ENCODE peak calls at places on chromosomes 12 and 14, in five cellular contexts. Z is mucosa of descending colon, R is mammary epithelial cell, K is bronchial epithelial cell, B is HFFc6. V is an unnamed sample.

GRCh38 chr14:51523243-51523642 is 128.5 kb upstream of the FRMD6 start:
- DNase-seq in Z (no peak), R (no peak), K (no peak), B (no peak), V (no peak)

GRCh38 chr14:102786758-102787157 is 9.5 kb downstream of the TRAF3 start:
- DNase-seq in Z (no peak), R (no peak), K (peak; percentile 67), B (no peak), V (no peak)

GRCh38 chr12:75819512-75819911 is 212.1 kb downstream of the PHLDA1 start:
- DNase-seq in Z (no peak), R (no peak), K (no peak), B (no peak), V (no peak)

GRCh38 chr14:51014086-51014485 is 69.8 kb upstream of the PYGL start:
- DNase-seq in Z (no peak), R (no peak), K (peak; percentile 36), B (peak; percentile 20), V (no peak)

GRCh38 chr12:67271976-67272375 is 2.8 kb downstream of the CAND1 start:
- DNase-seq in Z (no peak), R (no peak), K (no peak), B (peak; percentile 25), V (no peak)

GRCh38 chr12:89439946-89440345 is 84.7 kb downstream of the GALNT4 start:
- DNase-seq in Z (no peak), R (peak; percentile 60), K (peak; percentile 49), B (peak; percentile 55), V (no peak)

GRCh38 chr12:19960527-19960926 is 407.8 kb upstream of the PDE3A start:
- DNase-seq in Z (no peak), R (no peak), K (no peak), B (no peak), V (no peak)

GRCh38 chr12:25459541-25459951 is 93.5 kb downstream of the LMNTD1 start:
- DNase-seq in Z (no peak), R (no peak), K (no peak), B (no peak), V (no peak)

GRCh38 chr12:108854055-108854452 is 3.3 kb downstream of the SSH1 start:
- DNase-seq in Z (no peak), R (peak; percentile 82), K (peak; percentile 74), B (peak; percentile 92), V (no peak)

GRCh38 chr12:81257952-81258551 is 180.2 kb downstream of the ACSS3 start:
- DNase-seq in Z (no peak), R (peak; percentile 26), K (peak; percentile 49), B (peak; percentile 56), V (no peak)

GRCh38 chr12:103881261-103881660 is 40.2 kb upstream of the NT5DC3 start:
- DNase-seq in Z (no peak), R (no peak), K (no peak), B (no peak), V (no peak)

GRCh38 chr12:131357152-131357747 is 353.6 kb upstream of the SFSWAP start:
- DNase-seq in Z (no peak), R (no peak), K (no peak), B (no peak), V (no peak)

GRCh38 chr12:131210506-131211278 is 257.0 kb downstream of the ADGRD1 start:
- DNase-seq in Z (peak; percentile 9), R (no peak), K (no peak), B (no peak), V (no peak)

GRCh38 chr14:101721951-101722661 is 39.4 kb upstream of the PPP2R5C start:
- DNase-seq in Z (peak; percentile 71), R (peak; percentile 85), K (no peak), B (peak; percentile 88), V (no peak)

GRCh38 chr14:106511411-106512198 is 985.2 kb downstream of the TMEM121 start:
- DNase-seq in Z (no peak), R (no peak), K (no peak), B (no peak), V (no peak)

GRCh38 chr12:64323476-64324225 is 66.9 kb downstream of the C12orf56 start:
- DNase-seq in Z (no peak), R (no peak), K (peak; percentile 10), B (no peak), V (no peak)

GRCh38 chr14:48526307-48526706 is 850.9 kb upstream of the MDGA2 start:
- DNase-seq in Z (no peak), R (no peak), K (no peak), B (no peak), V (no peak)

GRCh38 chr14:51310453-51311074 is 70.5 kb downstream of the TMX1 start:
- DNase-seq in Z (no peak), R (no peak), K (no peak), B (peak; percentile 57), V (no peak)

GRCh38 chr12:24895612-24896011 is 53.3 kb downstream of the BCAT1 start:
- DNase-seq in Z (no peak), R (no peak), K (no peak), B (no peak), V (no peak)

GRCh38 chr12:9741726-9742125 is 8.8 kb upstream of the CLECL1 start:
- DNase-seq in Z (no peak), R (no peak), K (no peak), B (no peak), V (no peak)

GRCh38 chr14:100446572-100446971 is 123.4 kb downstream of the SLC25A47 start:
- DNase-seq in Z (no peak), R (no peak), K (no peak), B (no peak), V (peak; percentile 48)

GRCh38 chr14:38866461-38866860 is 236.6 kb downstream of the SEC23A start:
- DNase-seq in Z (no peak), R (no peak), K (no peak), B (no peak), V (no peak)

GRCh38 chr12:119693006-119693405 is 25.1 kb downstream of the PRKAB1 start:
- DNase-seq in Z (no peak), R (peak; percentile 17), K (peak; percentile 24), B (peak; percentile 98), V (no peak)

GRCh38 chr12:107447336-107447735 is 238.3 kb upstream of the PWP1 start:
- DNase-seq in Z (no peak), R (peak; percentile 57), K (peak; percentile 60), B (no peak), V (no peak)

GRCh38 chr14:56197150-56197549 is 78.9 kb downstream of the PELI2 start:
- DNase-seq in Z (no peak), R (no peak), K (no peak), B (no peak), V (peak; percentile 5)

GRCh38 chr12:12387521-12387920 is 30.6 kb downstream of the BORCS5 start:
- DNase-seq in Z (no peak), R (peak; percentile 58), K (peak; percentile 71), B (peak; percentile 55), V (no peak)

GRCh38 chr14:95385701-95386100 is 66.0 kb upstream of the CLMN start:
- DNase-seq in Z (no peak), R (no peak), K (no peak), B (no peak), V (no peak)

GRCh38 chr12:130796985-130797686 is 41.9 kb downstream of the STX2 start:
- DNase-seq in Z (no peak), R (no peak), K (no peak), B (no peak), V (no peak)

GRCh38 chr12:97716356-97716755 is 253.8 kb downstream of the RMST start:
- DNase-seq in Z (no peak), R (peak; percentile 19), K (peak; percentile 26), B (no peak), V (no peak)

GRCh38 chr12:90690120-90690519 is 264.9 kb downstream of the CCER1 start:
- DNase-seq in Z (no peak), R (no peak), K (no peak), B (no peak), V (no peak)

GRCh38 chr12:90695415-90695814 is 259.6 kb downstream of the CCER1 start:
- DNase-seq in Z (no peak), R (no peak), K (peak; percentile 37), B (no peak), V (no peak)
- TF ChIP-seq CTCF in Z (no peak), R (peak; percentile 50), K (peak; percentile 11), B (peak; percentile 26), V (peak; percentile 53)

GRCh38 chr12:62600038-62600437 is 133.4 kb downstream of the MON2 start:
- DNase-seq in Z (no peak), R (no peak), K (no peak), B (peak; percentile 15), V (no peak)
- TF ChIP-seq CTCF in Z (no peak), R (peak; percentile 21), K (peak; percentile 2), B (peak; percentile 68), V (peak; percentile 30)

DNA sequence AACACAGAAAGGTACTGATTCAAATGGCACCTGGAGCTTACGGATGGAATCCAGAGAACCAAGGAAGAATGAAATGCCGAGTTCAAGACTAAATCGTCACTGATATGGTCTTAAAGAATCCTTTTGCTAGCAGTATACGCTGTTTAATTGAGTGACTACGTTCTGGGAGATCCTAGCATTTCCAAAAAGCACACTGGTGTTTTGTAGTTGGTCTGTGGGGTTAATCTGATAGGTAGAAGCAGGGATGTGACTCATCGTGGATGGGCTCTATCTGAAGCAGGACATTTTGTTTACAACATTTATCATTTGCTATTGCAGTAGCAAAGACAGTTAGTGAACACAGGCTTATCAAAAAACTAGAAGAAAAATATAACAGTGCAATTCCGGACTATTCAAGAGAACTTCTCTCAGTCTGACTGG is 169.2 kb upstream of the HMGA2 start:
- DNase-seq in Z (no peak), R (no peak), K (no peak), B (no peak), V (no peak)
- TF ChIP-seq CTCF in Z (no peak), R (no peak), K (no peak), B (no peak), V (no peak)

GRCh38 chr12:128823216-128823915 is 392 bp downstream of the SLC15A4 start:
- DNase-seq in Z (peak; percentile 75), R (peak; percentile 48), K (peak; percentile 7), B (no peak), V (no peak)

GRCh38 chr12:128820723-128821432 is 2.9 kb downstream of the SLC15A4 start:
- DNase-seq in Z (peak; percentile 38), R (no peak), K (no peak), B (no peak), V (no peak)

GRCh38 chr12:128825845-128826244 is 2.1 kb upstream of the SLC15A4 start:
- DNase-seq in Z (no peak), R (no peak), K (no peak), B (no peak), V (no peak)

GRCh38 chr12:128827724-128828123 is 4.0 kb upstream of the SLC15A4 start:
- DNase-seq in Z (no peak), R (no peak), K (no peak), B (no peak), V (no peak)

DNA sequence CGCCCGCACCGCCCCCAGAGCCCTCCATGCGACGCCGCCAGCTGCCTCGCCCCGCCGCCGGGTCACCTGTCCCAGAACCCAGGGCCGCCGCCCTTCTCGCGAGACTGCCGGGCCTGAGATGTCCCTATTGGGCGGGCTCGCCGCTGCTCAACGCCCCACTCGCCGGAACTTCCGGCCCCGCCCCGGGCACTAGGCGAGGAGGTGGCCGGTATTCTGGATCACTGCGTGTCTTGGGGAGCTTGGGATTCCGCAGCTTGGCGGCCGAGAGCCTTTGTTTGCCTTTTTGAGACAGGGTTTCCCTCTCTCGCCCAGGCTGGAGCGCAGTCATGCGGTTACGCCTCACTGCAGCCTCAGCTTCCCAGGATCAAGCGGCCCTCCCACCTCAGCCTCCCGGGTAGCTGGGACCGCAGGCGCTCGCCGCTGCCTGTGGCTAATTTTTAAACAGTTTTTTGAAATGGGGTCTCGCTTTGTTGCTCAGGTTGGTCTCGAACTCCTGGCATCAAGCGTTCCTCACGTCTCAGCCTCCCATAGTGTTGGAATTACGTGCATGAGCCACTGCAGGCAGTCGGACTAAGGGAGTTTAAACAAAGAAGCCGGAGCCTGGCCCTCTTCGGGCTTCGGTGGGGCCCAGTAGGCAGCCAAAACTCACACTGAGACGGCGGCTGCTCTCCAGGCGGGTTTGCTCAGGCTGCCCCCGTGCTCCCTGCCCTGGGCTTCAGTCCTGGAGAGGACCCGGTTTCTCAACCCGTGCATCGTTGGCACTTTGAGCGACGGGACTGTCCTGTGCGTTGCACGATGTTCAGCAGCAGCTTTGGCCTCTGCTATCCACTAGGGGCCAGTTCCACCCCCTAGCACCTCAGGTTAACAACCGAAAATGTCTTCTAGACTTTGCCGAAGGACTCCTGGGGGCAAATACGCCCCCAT is at the start of gene SLC15A4:
- DNase-seq in Z (peak; percentile 99), R (peak; percentile 91), K (peak; percentile 73), B (peak; percentile 87), V (peak; percentile 98)
- TF ChIP-seq CTCF in Z (no peak), R (peak; percentile 33), K (peak; percentile 39), B (peak; percentile 25), V (no peak)

V was measured in osteocyte.